ENCODE peak calls at places on chromosomes 16 and 17, in five cellular contexts. Z is CD8-positive, alpha-beta memory T cell; G is MM.1S; B is fibroblast of lung; S is endothelial cell of umbilical vein. I is an unnamed sample.

GRCh38 chr16:57507414-57508083 is 21.3 kb upstream of the DOK4 start:
- DNase-seq in Z (no peak), G (no peak), B (no peak), S (no peak), I (no peak)

GRCh38 chr16:11016993-11017392 is 72.6 kb downstream of the CLEC16A start:
- DNase-seq in Z (no peak), G (no peak), B (peak; percentile 75), S (peak; percentile 64), I (no peak)

GRCh38 chr17:82458885-82459424 is 414 bp downstream of the NARF start:
- DNase-seq in Z (peak; percentile 33), G (peak; percentile 21), B (peak; percentile 34), S (peak; percentile 78), I (peak; percentile 33)

GRCh38 chr16:87724490-87725291 is 41.1 kb downstream of the KLHDC4 start:
- DNase-seq in Z (peak; percentile 22), G (no peak), B (no peak), S (no peak), I (no peak)

GRCh38 chr16:59632266-59632855 is 898.2 kb upstream of the GOT2 start:
- DNase-seq in Z (no peak), G (no peak), B (peak; percentile 91), S (peak; percentile 81), I (no peak)

GRCh38 chr16:82801361-82801760 is 174.6 kb downstream of the CDH13 start:
- DNase-seq in Z (no peak), G (no peak), B (peak; percentile 72), S (peak; percentile 6), I (no peak)

GRCh38 chr16:29664133-29664912 is 1.3 kb downstream of the SPN start:
- DNase-seq in Z (peak; percentile 27), G (no peak), B (no peak), S (no peak), I (peak; percentile 51)

GRCh38 chr16:49492090-49492801 is 118.6 kb downstream of the C16orf78 start:
- DNase-seq in Z (no peak), G (peak; percentile 37), B (peak; percentile 9), S (peak; percentile 34), I (no peak)

GRCh38 chr16:23385441-23385840 is 67.5 kb downstream of the COG7 start:
- DNase-seq in Z (no peak), G (no peak), B (no peak), S (no peak), I (no peak)

GRCh38 chr16:59330030-59330670 is 596.0 kb upstream of the GOT2 start:
- DNase-seq in Z (no peak), G (no peak), B (peak; percentile 76), S (no peak), I (no peak)

GRCh38 chr16:81265658-81266451 is 27.4 kb downstream of the BCO1 start:
- DNase-seq in Z (no peak), G (no peak), B (peak; percentile 63), S (no peak), I (no peak)

GRCh38 chr16:87706278-87707000 is 59.3 kb downstream of the KLHDC4 start:
- DNase-seq in Z (no peak), G (no peak), B (no peak), S (no peak), I (no peak)

GRCh38 chr16:23862556-23862955 is 26.8 kb downstream of the PRKCB start:
- DNase-seq in Z (no peak), G (no peak), B (no peak), S (no peak), I (no peak)

GRCh38 chr16:35734728-35735402 is 2275.5 kb downstream of the TP53TG3F start:
- DNase-seq in Z (no peak), G (no peak), B (no peak), S (no peak), I (no peak)

GRCh38 chr16:69243479-69243878 is 56.5 kb downstream of the SNTB2 start:
- DNase-seq in Z (no peak), G (no peak), B (peak; percentile 85), S (no peak), I (no peak)

GRCh38 chr17:78817123-78817522 is 23.5 kb downstream of the USP36 start:
- DNase-seq in Z (peak; percentile 72), G (peak; percentile 98), B (no peak), S (no peak), I (peak; percentile 95)
- H3K27ac ChIP-seq in Z (peak overlapping the region; percentile 47), G (peak overlapping the region; percentile 96), B (no peak overlapping the region), S (no peak overlapping the region), I (peak overlapping the region; percentile 83)

GRCh38 chr16:27237229-27238015 is 31.1 kb downstream of the NSMCE1 start:
- DNase-seq in Z (peak; percentile 56), G (no peak), B (peak; percentile 71), S (peak; percentile 80), I (peak; percentile 69)
- H3K27ac ChIP-seq in Z (peak overlapping the region; percentile 81), G (no peak overlapping the region), B (peak overlapping the region; percentile 66), S (peak overlapping the region; percentile 99), I (peak overlapping the region; percentile 90)

DNA sequence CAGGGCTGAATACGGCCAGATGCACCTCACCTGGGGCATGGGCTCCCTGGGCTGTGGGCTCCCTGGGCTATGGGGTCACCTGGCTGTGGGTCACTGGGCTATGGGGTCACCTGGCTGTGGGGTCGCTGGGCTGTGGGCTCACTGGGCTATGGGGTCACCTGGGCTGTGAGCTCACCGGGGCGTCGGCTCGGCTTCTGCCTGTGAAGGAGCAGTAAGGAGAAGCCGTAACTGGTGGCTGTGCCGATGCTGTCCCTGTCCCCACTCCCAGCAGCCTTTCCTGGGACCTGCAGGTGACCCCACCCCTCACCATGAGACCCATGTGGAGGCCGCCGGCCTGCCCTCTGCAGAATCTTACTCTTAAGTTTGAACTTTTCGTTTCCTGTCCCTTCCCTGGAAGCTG is 1.9 kb upstream of the PERCC1 start:
- DNase-seq in Z (no peak), G (no peak), B (no peak), S (no peak), I (no peak)
- H3K27ac ChIP-seq in Z (no peak overlapping the region), G (no peak overlapping the region), B (no peak overlapping the region), S (no peak overlapping the region), I (no peak overlapping the region)

DNA sequence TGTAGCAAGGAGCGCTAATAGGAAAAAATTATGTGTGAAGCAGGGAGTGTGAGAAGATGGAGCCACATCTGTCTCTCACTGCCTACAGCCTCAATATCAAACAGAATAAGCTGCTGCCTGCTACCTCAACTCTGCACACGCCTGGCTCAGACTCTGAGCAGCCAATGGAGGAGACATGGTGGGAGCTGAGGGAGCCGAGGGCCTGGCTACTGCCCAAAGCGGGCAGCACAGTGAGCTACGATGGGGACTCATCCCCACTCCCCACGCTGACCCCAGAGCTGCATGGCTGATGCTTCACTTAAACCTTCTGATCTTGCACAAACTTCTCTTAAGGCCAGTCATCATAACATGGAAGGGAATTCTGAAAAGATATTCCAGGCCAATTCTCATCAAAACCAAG is 11.1 kb upstream of the FLYWCH2 start:
- DNase-seq in Z (no peak), G (no peak), B (no peak), S (no peak), I (no peak)
- H3K27ac ChIP-seq in Z (no peak overlapping the region), G (no peak overlapping the region), B (no peak overlapping the region), S (no peak overlapping the region), I (no peak overlapping the region)

DNA sequence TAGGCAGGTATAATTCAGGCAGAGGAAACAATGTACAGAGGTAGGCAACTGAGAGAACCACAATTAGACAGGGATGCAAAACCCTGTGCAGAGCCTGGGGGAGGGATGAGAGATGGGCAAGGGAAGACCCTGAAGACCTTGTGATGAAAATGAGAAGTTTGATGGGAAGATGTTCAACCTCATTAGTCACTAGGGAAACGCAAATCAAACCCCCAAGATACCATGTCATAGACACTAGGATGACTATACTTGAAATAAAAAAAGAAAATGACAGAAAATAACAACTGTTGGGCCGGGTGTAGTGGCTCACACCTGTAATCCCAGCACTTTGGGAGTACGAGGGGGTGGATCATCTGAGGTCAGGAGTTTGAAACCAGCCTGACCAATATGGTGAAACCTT is 813.1 kb downstream of the CDH11 start:
- DNase-seq in Z (no peak), G (no peak), B (no peak), S (no peak), I (no peak)
- H3K27ac ChIP-seq in Z (no peak overlapping the region), G (no peak overlapping the region), B (no peak overlapping the region), S (no peak overlapping the region), I (no peak overlapping the region)

DNA sequence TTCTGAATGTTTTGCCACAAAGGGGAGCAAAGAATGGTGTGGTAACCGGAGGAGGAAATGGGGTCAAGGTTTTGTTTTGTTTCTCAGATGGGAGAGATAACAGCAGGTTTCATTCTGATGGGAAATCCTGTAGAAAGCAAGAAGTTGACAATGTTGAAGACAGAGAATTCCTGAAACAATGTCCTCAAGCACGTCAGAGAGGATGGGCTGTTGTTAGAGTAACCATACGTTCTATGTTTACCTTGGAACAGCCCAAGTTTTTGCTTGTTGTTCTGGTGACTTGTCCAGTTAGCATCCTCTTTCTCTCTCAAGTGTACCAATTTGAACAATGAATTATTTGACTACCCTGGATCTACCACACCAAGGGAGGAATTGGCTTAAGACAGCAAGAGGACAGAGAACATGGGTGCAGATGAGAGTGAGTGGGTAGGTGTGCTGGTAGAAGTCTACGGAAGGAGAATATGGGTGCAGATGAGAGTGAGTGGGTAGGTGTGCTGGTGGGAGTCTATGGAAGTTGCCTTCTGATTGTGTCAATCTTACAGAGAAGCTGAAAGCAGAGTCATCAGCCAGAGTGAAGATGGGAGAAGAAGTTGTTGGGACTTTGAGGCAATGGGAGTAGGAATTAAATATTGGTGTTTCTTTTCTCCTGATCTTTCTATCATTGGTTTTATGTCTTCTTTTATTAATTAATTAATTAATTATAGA is 14.8 kb upstream of the NSRP1 start:
- DNase-seq in Z (no peak), G (no peak), B (no peak), S (peak; percentile 19), I (no peak)
- H3K27ac ChIP-seq in Z (no peak overlapping the region), G (no peak overlapping the region), B (no peak overlapping the region), S (no peak overlapping the region), I (no peak overlapping the region)

GRCh38 chr17:35731932-35732805 is 730 bp downstream of the RASL10B start:
- DNase-seq in Z (no peak), G (no peak), B (no peak), S (no peak), I (no peak)
- H3K27ac ChIP-seq in Z (no peak overlapping the region), G (no peak overlapping the region), B (no peak overlapping the region), S (no peak overlapping the region), I (no peak overlapping the region)

GRCh38 chr16:86198201-86199118 is 299.5 kb downstream of the IRF8 start:
- DNase-seq in Z (no peak), G (no peak), B (no peak), S (no peak), I (no peak)

GRCh38 chr16:86195863-86196630 is 297.1 kb downstream of the IRF8 start:
- DNase-seq in Z (no peak), G (no peak), B (no peak), S (no peak), I (no peak)

GRCh38 chr16:86199182-86199581 is 300.2 kb downstream of the IRF8 start:
- DNase-seq in Z (no peak), G (no peak), B (no peak), S (no peak), I (no peak)

GRCh38 chr16:86193528-86194193 is 294.7 kb downstream of the IRF8 start:
- DNase-seq in Z (no peak), G (no peak), B (no peak), S (no peak), I (no peak)

DNA sequence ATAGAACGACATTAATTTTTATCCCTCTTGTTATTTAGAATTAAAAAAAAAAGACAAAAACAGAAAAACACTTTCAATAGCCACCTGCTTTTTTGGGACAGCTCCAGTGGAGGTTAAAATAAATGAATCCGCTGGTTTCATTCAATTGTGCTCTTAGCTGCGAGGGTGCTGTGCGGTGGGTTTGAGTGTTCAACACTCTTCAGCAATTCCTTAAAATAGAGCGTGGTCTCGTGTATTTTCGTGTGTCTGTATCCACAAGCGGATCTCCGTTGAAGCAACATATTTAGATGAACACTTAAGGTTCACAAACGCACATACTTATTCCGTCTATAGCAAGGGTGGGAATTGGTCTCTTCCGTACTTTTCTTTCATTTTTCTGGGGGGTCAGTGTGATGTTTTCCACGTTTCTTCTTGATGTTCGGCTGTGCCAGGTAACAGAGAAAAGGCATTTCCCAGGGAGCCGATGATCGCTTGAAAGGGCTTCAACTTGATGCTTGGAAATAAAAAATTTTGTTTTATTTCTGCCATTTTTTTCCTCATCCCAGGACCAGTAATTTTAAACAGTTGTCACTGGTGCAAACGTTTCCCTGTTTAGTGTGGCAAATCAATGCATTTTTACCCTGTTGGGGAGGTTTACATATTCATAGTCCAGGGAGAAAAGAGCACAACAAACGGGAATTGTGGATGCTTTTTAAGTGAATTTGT is 297.9 kb downstream of the IRF8 start:
- DNase-seq in Z (no peak), G (no peak), B (no peak), S (no peak), I (no peak)
- H3K27ac ChIP-seq in Z (no peak overlapping the region), G (no peak overlapping the region), B (no peak overlapping the region), S (no peak overlapping the region), I (no peak overlapping the region)

I was measured in CD4-positive, alpha-beta memory T cell.